ENCODE peak calls at places on chromosomes 5 and 9, in five cellular contexts. C, A, Z, Y and H are unnamed samples.

GRCh38 chr9:3775968-3776367 is 250.2 kb upstream of the RFX3 start:
- DNase-seq in C (no peak), A (no peak), Z (no peak), Y (no peak), H (no peak)

GRCh38 chr5:175701797-175702196 is 43.9 kb downstream of the HRH2 start:
- DNase-seq in C (no peak), A (no peak), Z (no peak), Y (no peak), H (no peak)

GRCh38 chr9:90855208-90856000 is 53.8 kb downstream of the SYK start:
- DNase-seq in C (no peak), A (no peak), Z (no peak), Y (no peak), H (no peak)

GRCh38 chr9:86072393-86073016 is 26.9 kb downstream of the GOLM1 start:
- DNase-seq in C (no peak), A (no peak), Z (no peak), Y (no peak), H (no peak)

GRCh38 chr9:137301086-137301947 is 754 bp downstream of the NRARP start:
- DNase-seq in C (no peak), A (peak), Z (no peak), Y (peak), H (no peak)

GRCh38 chr9:93127395-93127911 is 6.6 kb downstream of the NINJ1 start:
- DNase-seq in C (no peak), A (peak), Z (no peak), Y (no peak), H (no peak)

GRCh38 chr5:9716838-9717281 is 86.7 kb upstream of the TAS2R1 start:
- DNase-seq in C (no peak), A (no peak), Z (no peak), Y (no peak), H (no peak)

GRCh38 chr5:133564921-133565565 is 47.3 kb downstream of the FSTL4 start:
- DNase-seq in C (no peak), A (no peak), Z (no peak), Y (no peak), H (no peak)

GRCh38 chr5:129361441-129362025 is 98.6 kb upstream of the ADAMTS19 start:
- DNase-seq in C (no peak), A (no peak), Z (no peak), Y (no peak), H (no peak)

GRCh38 chr9:135471751-135472640 is 7.6 kb upstream of the PPP1R26 start:
- DNase-seq in C (no peak), A (no peak), Z (no peak), Y (no peak), H (no peak)

GRCh38 chr9:136806067-136806466 is 1.7 kb upstream of the RABL6 start:
- DNase-seq in C (no peak), A (peak), Z (no peak), Y (no peak), H (no peak)

GRCh38 chr9:93452710-93453046 is 703 bp downstream of the FAM120AOS start:
- DNase-seq in C (no peak), A (peak), Z (no peak), Y (peak), H (peak)

GRCh38 chr9:114674076-114674797 is 7.8 kb downstream of the TEX48 start:
- DNase-seq in C (no peak), A (no peak), Z (no peak), Y (no peak), H (no peak)

DNA sequence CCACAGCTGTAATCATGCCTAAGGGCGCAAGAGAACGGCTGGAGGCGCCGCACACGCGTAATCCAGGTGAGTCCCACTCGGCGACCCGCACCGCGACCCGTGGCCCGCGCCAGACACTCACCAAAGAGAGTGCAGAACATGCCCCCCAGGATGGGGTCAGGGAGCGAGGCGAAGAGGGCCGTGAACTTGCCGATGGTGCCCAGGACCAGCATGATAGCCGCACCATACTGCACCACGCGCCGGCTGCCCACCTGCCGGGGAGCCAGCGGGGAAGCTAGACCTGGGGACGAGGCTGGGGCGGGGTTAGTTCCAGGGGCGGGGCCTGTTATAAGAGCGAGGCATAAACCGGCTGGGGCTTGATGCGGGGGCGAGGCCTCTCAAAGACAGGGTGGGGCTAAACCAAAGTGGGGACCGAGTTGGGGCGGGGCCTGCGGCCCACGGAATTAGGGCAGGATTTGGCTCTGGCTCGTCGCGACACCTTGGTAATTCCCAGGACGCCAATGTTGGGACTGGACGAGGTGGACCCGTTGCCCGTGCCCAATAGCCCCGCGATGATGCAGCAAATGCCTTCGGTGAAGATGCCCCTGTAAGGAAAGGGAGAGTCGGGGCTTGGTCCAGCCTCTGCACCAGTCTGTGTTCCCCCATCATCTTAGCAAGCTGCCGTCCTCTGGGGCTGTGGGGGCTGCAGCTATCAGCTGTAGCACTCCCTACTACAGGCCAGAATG is 4.8 kb downstream of the SLC23A1 start:
- DNase-seq in C (no peak), A (no peak), Z (no peak), Y (no peak), H (no peak)
- TF ChIP-seq POLR2A in C (no peak), A (no peak), Z (no peak), Y (no peak), H (no peak)

GRCh38 chr5:115872447-115872846 is 30.7 kb downstream of the AP3S1 start:
- DNase-seq in C (no peak), A (no peak), Z (no peak), Y (no peak), H (no peak)

GRCh38 chr5:115873392-115873791 is 31.7 kb downstream of the AP3S1 start:
- DNase-seq in C (no peak), A (no peak), Z (no peak), Y (no peak), H (no peak)

GRCh38 chr5:115869256-115869655 is 27.5 kb downstream of the AP3S1 start:
- DNase-seq in C (no peak), A (no peak), Z (no peak), Y (no peak), H (no peak)
- TF ChIP-seq POLR2A in C (no peak), A (no peak), Z (no peak), Y (no peak), H (no peak)

DNA sequence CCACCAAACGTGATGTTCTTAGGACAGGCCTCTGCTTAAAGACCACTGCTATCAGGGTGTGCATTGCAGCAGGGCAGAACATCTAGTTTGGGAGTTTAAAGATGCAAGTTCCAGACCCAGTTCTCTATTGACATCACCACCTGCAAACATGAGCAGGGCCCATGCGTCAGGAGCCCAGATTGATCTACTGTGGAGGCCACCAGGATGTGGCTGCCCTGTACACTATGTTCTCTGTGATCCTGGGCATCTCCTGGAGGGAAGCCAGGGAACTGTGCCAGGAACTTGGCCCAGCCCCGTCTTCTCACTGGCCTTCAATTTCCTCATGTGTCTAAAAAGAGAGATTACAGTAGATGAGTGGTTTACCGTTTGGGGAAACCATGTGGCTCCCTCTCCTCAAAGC is 87.1 kb downstream of the PDE6A start:
- DNase-seq in C (no peak), A (peak), Z (peak), Y (peak), H (peak)
- TF ChIP-seq POLR2A in C (no peak), A (no peak), Z (peak), Y (no peak), H (peak)

DNA sequence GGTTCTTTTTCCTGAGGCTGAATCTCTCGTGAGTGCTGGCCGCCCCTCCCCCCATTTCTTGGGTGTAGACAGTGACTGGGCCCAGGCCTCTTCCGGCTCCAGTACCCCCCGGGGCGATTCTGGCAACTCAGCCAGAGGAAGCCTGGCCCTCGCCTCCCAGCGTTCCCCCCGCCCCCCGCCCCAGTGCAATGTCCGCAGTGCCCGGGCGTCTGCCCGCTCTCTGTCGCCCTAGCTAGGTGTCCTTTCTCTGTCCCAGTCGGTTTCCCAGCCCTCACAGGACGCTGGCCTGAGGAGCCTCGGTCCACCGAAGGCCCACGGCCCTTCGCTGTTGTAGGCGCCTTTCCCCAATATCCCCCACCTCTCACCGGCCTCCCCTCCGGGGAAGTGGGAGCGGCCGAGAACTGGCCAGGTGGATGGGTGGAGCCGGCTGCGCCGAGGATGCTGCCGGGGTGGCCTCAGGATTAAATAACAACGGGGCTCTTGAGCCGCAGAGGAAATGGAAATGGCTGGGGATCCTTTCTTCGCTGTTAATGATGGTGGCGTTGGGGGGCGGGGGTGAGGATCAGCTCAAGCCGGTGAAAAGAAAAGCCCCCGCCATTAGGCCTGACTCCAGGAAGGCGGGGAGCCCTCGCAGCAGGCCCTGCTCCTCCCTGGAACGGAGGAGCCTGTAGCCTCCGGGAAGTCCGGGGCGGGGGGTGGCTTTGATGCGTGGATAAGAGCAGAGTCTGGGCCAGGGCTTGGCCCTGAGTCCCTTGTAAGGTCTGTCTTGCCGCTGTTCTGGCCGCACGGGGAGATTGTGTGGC is 1.1 kb upstream of the SPRY4 start:
- DNase-seq in C (peak), A (peak), Z (peak), Y (peak), H (no peak)
- TF ChIP-seq POLR2A in C (peak), A (peak), Z (no peak), Y (no peak), H (no peak)

DNA sequence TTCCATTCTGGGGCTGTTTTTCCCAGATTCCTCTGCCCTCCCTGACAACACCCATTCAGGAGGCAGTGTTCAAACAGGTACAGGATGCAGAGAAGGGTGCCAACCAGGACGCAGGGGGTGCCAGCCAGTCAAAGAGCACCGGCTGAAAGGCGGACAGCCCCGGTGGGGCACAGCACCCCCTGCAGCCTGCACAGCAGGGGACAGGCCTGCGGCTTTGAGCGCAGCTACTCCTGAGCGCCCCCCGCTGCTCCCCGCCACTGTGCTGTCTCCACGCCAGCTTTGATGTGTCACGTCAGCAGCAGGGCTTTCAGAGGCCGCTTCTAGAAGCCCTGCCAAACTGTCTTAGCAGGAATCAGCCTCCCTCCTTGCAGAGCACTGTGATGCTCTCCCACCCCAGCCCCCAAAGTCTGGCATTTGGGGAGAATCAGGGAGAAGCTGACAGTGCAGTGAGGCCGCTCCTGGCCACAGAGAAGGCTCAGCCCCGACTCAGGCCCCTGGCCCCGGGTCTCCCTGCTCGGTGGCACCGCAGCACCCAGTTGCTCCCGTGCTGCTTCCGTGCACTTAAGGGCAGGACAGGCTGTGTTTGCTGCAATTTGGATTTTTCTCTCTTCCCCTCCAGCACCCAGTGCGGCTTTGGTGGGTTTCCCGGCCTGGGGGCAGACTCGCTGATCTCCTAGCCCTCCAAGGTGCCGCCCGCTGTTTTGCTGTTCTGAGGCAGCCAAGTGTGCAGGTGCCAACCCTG is 20.3 kb downstream of the AK8 start:
- DNase-seq in C (no peak), A (no peak), Z (no peak), Y (peak), H (no peak)
- TF ChIP-seq POLR2A in C (no peak), A (no peak), Z (no peak), Y (no peak), H (no peak)

DNA sequence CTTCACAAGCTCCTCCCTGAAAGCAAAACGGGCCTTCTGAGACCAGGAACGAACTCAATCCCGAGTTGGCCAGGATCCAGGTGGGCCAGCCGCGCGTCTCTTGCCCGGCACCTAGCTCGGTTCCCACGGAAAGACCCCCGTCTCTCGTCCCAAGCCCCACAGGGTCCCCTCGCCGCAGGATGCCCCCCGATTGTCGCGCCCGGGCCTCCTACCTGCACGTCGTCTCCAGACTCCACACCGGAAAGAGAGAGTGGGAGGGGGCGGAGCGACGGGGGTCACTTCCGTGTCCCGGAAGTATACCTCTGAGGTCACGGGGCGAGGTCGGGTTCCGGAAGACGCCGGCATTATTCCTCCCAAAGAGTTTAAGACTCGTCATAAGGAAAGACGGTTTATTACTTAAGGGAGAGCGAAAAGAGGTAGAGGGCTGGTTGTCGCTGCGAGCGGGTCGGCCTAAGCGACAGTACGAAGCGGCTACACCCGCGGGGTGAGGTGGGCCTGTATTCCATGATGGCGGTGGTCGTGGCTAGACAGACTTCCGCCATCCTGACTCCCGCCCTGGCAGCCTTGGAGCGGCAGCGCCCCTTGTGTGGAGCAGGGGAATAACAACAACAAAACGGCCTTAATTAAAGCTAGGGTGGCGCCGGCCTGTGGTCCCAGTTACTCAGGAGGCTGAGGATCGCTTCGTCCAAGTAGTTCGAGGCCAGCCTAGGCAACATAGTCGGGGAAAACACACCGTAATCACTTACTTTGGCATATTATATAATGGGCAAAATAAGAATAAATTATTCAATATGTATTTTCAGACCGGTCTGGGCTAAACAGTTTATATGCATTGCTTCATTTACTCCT is at the start of gene RPS14:
- DNase-seq in C (peak), A (peak), Z (peak), Y (peak), H (peak)
- TF ChIP-seq POLR2A in C (peak), A (peak), Z (peak), Y (peak), H (peak)

GRCh38 chr9:83623634-83623991 is 670 bp downstream of the IDNK start:
- DNase-seq in C (no peak), A (no peak), Z (no peak), Y (no peak), H (no peak)
- TF ChIP-seq POLR2A in C (no peak), A (no peak), Z (no peak), Y (no peak), H (no peak)

DNA sequence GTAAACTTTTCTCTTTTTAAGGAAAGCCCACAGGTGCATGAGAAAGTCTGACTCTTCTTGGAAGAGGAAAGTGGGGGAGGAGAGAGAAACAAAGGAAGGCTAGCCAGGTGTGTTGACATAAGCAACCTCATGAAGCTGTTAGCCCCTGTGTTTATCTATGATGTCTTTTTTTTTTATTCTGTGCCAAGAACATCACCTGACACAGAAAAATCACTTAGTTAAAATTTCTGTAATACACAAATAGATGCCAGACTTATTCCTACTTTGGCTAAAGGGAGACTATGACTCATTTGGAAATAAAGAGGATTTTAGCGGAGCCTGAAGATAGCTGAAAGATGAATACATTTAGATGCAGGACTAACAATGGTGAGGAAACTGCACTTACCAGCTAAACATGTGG is 58.3 kb downstream of the BAAT start:
- DNase-seq in C (no peak), A (no peak), Z (no peak), Y (no peak), H (no peak)
- TF ChIP-seq POLR2A in C (no peak), A (no peak), Z (no peak), Y (no peak), H (no peak)

DNA sequence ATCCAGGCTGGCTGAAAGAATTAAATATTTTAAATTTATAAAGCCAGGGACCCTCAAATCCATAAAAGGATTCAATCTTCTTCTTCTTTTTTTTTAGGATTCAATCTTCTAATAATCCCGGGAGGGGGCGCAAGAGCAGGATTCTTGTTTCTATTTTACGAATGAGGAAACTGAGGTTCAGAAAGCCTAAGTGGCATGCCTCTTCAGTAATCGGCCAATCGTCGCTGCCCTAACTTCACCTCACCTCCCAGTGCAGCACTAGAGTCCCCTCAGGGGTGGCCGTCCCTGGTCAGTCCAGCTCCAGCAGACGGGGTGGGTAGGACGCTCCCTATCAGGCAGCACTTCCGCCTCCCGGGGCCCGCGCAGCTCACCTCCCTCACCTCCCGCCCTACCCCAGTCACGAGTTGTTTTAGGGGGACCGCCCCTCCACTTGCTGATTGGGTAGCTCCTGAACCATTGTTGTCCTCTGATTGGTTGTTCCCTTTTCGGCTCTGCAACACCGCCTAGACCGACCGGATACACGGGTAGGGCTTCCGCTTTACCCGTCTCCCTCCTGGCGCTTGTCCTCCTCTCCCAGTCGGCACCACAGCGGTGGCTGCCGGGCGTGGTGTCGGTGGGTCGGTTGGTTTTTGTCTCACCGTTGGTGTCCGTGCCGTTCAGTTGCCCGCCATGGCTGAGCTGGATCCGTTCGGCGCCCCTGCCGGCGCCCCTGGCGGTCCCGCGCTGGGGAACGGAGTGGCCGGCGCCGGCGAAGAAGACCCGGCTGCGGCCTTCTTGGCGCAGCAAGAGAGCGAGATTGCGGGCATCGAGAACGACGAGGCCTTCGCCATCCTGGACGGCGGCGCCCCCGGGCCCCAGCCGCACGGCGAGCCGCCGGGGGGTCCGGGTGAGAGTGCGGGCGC is at the start of gene CLTA:
- DNase-seq in C (peak), A (peak), Z (peak), Y (peak), H (peak)
- TF ChIP-seq POLR2A in C (peak), A (peak), Z (peak), Y (peak), H (peak)